ENCODE peak calls at places on chromosomes 1 and 21, in six cellular contexts. One of them, this sample, is unnamed.
A peak's percentile ranks its signal among the peaks of the same experiment; 100 is the strongest.

GRCh38 chr1:94783342-94784264 is 36.6 kb upstream of the SLC44A3 start:
- DNase-seq in uterus: peak; percentile 76
- DNase-seq in IMR-90: peak; percentile 94
- DNase-seq in GM12865: no peak
- DNase-seq in GM12864: no peak
- DNase-seq in lung: peak; percentile 80
- DNase-seq in this sample: peak; percentile 99

GRCh38 chr1:45767035-45767434 is 16.6 kb upstream of the IPP start:
- DNase-seq in GM12864: no peak
- DNase-seq in IMR-90: peak; percentile 76
- DNase-seq in uterus: no peak
- DNase-seq in GM12865: no peak
- DNase-seq in lung: no peak
- DNase-seq in this sample: peak; percentile 77

GRCh38 chr1:218361298-218362065 is 16.3 kb downstream of the TGFB2 start:
- DNase-seq in GM12865: no peak
- DNase-seq in lung: no peak
- DNase-seq in GM12864: no peak
- DNase-seq in uterus: no peak
- DNase-seq in IMR-90: peak; percentile 80
- DNase-seq in this sample: peak; percentile 71

GRCh38 chr1:36988741-36989193 is 45.5 kb downstream of the GRIK3 start:
- DNase-seq in uterus: no peak
- DNase-seq in lung: no peak
- DNase-seq in GM12865: no peak
- DNase-seq in GM12864: no peak
- DNase-seq in IMR-90: no peak
- DNase-seq in this sample: no peak

GRCh38 chr1:156760092-156760795 is 7.1 kb upstream of the PRCC start:
- DNase-seq in lung: no peak
- DNase-seq in IMR-90: no peak
- DNase-seq in GM12865: no peak
- DNase-seq in uterus: no peak
- DNase-seq in GM12864: no peak
- DNase-seq in this sample: no peak

GRCh38 chr1:211925016-211925415 is 94.5 kb upstream of the LPGAT1 start:
- DNase-seq in uterus: no peak
- DNase-seq in lung: no peak
- DNase-seq in GM12865: no peak
- DNase-seq in GM12864: no peak
- DNase-seq in IMR-90: no peak
- DNase-seq in this sample: no peak

GRCh38 chr1:81920245-81920740 is 119.6 kb downstream of the ADGRL2 start:
- DNase-seq in uterus: no peak
- DNase-seq in IMR-90: peak; percentile 74
- DNase-seq in GM12865: no peak
- DNase-seq in lung: no peak
- DNase-seq in GM12864: no peak
- DNase-seq in this sample: peak; percentile 62

GRCh38 chr1:205375816-205376545 is 19.3 kb upstream of the KLHDC8A start:
- DNase-seq in GM12864: no peak
- DNase-seq in IMR-90: peak; percentile 68
- DNase-seq in lung: no peak
- DNase-seq in GM12865: no peak
- DNase-seq in uterus: peak; percentile 62
- DNase-seq in this sample: peak; percentile 68

GRCh38 chr1:83109692-83110091 is 889.2 kb downstream of the TTLL7 start:
- DNase-seq in uterus: no peak
- DNase-seq in GM12864: no peak
- DNase-seq in IMR-90: no peak
- DNase-seq in GM12865: peak; percentile 13
- DNase-seq in lung: no peak
- DNase-seq in this sample: no peak

GRCh38 chr1:244214009-244214967 is 163.2 kb downstream of the ZBTB18 start:
- DNase-seq in lung: no peak
- DNase-seq in IMR-90: peak; percentile 98
- DNase-seq in GM12864: no peak
- DNase-seq in uterus: peak; percentile 82
- DNase-seq in GM12865: no peak
- DNase-seq in this sample: peak; percentile 92

GRCh38 chr1:247845693-247846017 is 4.0 kb upstream of the OR11L1 start:
- DNase-seq in GM12864: no peak
- DNase-seq in GM12865: no peak
- DNase-seq in IMR-90: no peak
- DNase-seq in uterus: no peak
- DNase-seq in lung: no peak
- DNase-seq in this sample: no peak

GRCh38 chr1:98468111-98468717 is 193.3 kb upstream of the SNX7 start:
- DNase-seq in IMR-90: peak; percentile 81
- DNase-seq in lung: no peak
- DNase-seq in GM12865: peak; percentile 51
- DNase-seq in GM12864: peak; percentile 7
- DNase-seq in uterus: no peak
- DNase-seq in this sample: peak; percentile 78

GRCh38 chr1:1542766-1543705 is 2.6 kb upstream of the TMEM240 start:
- DNase-seq in lung: no peak
- DNase-seq in uterus: no peak
- DNase-seq in GM12864: no peak
- DNase-seq in GM12865: no peak
- DNase-seq in IMR-90: no peak
- DNase-seq in this sample: no peak

GRCh38 chr1:21783679-21784603 is 992 bp upstream of the USP48 start:
- DNase-seq in IMR-90: peak; percentile 83
- DNase-seq in lung: no peak
- DNase-seq in GM12865: no peak
- DNase-seq in GM12864: no peak
- DNase-seq in uterus: no peak
- DNase-seq in this sample: peak; percentile 79

GRCh38 chr1:242723044-242723742 is 198.7 kb upstream of the PLD5 start:
- DNase-seq in GM12864: no peak
- DNase-seq in uterus: no peak
- DNase-seq in GM12865: no peak
- DNase-seq in IMR-90: no peak
- DNase-seq in lung: no peak
- DNase-seq in this sample: no peak

GRCh38 chr1:185400057-185400456 is 83.0 kb upstream of the IVNS1ABP start:
- DNase-seq in GM12865: no peak
- DNase-seq in lung: no peak
- DNase-seq in IMR-90: peak; percentile 81
- DNase-seq in uterus: no peak
- DNase-seq in GM12864: no peak
- DNase-seq in this sample: peak; percentile 77

GRCh38 chr21:44463716-44464115 is 8.4 kb downstream of the LRRC3 start:
- DNase-seq in lung: no peak
- DNase-seq in GM12865: no peak
- DNase-seq in uterus: no peak
- DNase-seq in GM12864: no peak
- DNase-seq in IMR-90: no peak
- DNase-seq in this sample: no peak

GRCh38 chr1:226688852-226689251 is 50.2 kb downstream of the ITPKB start:
- DNase-seq in lung: no peak
- DNase-seq in uterus: no peak
- DNase-seq in GM12865: no peak
- DNase-seq in GM12864: no peak
- DNase-seq in IMR-90: no peak
- DNase-seq in this sample: no peak

GRCh38 chr1:247324913-247325312 is 6.8 kb downstream of the ZNF496 start:
- DNase-seq in uterus: no peak
- DNase-seq in GM12864: no peak
- DNase-seq in lung: no peak
- DNase-seq in IMR-90: no peak
- DNase-seq in GM12865: no peak
- DNase-seq in this sample: no peak

GRCh38 chr1:25433389-25434186 is 2.9 kb downstream of the MACO1 start:
- DNase-seq in GM12865: no peak
- DNase-seq in uterus: no peak
- DNase-seq in GM12864: no peak
- DNase-seq in lung: no peak
- DNase-seq in IMR-90: no peak
- DNase-seq in this sample: no peak

GRCh38 chr21:30839304-30839703 is 9.7 kb upstream of the KRTAP7-1 start:
- DNase-seq in lung: no peak
- DNase-seq in GM12864: no peak
- DNase-seq in GM12865: peak; percentile 40
- DNase-seq in uterus: no peak
- DNase-seq in IMR-90: no peak
- DNase-seq in this sample: peak; percentile 18

GRCh38 chr1:99768525-99769382 is 2.3 kb upstream of the FRRS1 start:
- DNase-seq in lung: no peak
- DNase-seq in IMR-90: peak; percentile 58
- DNase-seq in GM12865: no peak
- DNase-seq in uterus: no peak
- DNase-seq in GM12864: no peak
- DNase-seq in this sample: no peak

GRCh38 chr21:37032877-37033471 is 26.5 kb downstream of the RIPPLY3 start:
- DNase-seq in GM12864: no peak
- DNase-seq in lung: no peak
- DNase-seq in IMR-90: peak; percentile 81
- DNase-seq in GM12865: no peak
- DNase-seq in uterus: no peak
- DNase-seq in this sample: peak; percentile 75

GRCh38 chr1:108601708-108602410 is 42.0 kb downstream of the EEIG2 start:
- DNase-seq in IMR-90: no peak
- DNase-seq in lung: no peak
- DNase-seq in uterus: no peak
- DNase-seq in GM12864: no peak
- DNase-seq in GM12865: no peak
- DNase-seq in this sample: no peak

GRCh38 chr1:247113733-247114271 is 9.6 kb upstream of the ZNF669 start:
- DNase-seq in GM12864: no peak
- DNase-seq in uterus: no peak
- DNase-seq in IMR-90: no peak
- DNase-seq in lung: no peak
- DNase-seq in GM12865: no peak
- DNase-seq in this sample: no peak

GRCh38 chr1:231159202-231159962 is 2.5 kb upstream of the TRIM67 start:
- DNase-seq in uterus: no peak
- DNase-seq in GM12865: no peak
- DNase-seq in IMR-90: no peak
- DNase-seq in GM12864: no peak
- DNase-seq in lung: no peak
- DNase-seq in this sample: no peak

GRCh38 chr1:160954158-160955104 is at the start of gene ITLN2:
- DNase-seq in IMR-90: peak; percentile 14
- DNase-seq in GM12865: peak; percentile 73
- DNase-seq in lung: no peak
- DNase-seq in uterus: no peak
- DNase-seq in GM12864: peak; percentile 19
- DNase-seq in this sample: peak; percentile 30

GRCh38 chr1:163824490-163824889 is 502.7 kb downstream of the NUF2 start:
- DNase-seq in GM12865: no peak
- DNase-seq in uterus: no peak
- DNase-seq in GM12864: no peak
- DNase-seq in IMR-90: no peak
- DNase-seq in lung: no peak
- DNase-seq in this sample: no peak

GRCh38 chr21:18164933-18165332 is 79.7 kb upstream of the CHODL start:
- DNase-seq in uterus: no peak
- DNase-seq in GM12865: peak; percentile 9
- DNase-seq in lung: no peak
- DNase-seq in IMR-90: no peak
- DNase-seq in GM12864: no peak
- DNase-seq in this sample: no peak

GRCh38 chr21:41349607-41350390 is 12.0 kb upstream of the MX2 start:
- DNase-seq in IMR-90: no peak
- DNase-seq in uterus: no peak
- DNase-seq in lung: no peak
- DNase-seq in GM12864: no peak
- DNase-seq in GM12865: no peak
- DNase-seq in this sample: no peak

GRCh38 chr1:87781589-87781988 is 452.9 kb downstream of the LMO4 start:
- DNase-seq in GM12865: no peak
- DNase-seq in IMR-90: no peak
- DNase-seq in lung: no peak
- DNase-seq in uterus: no peak
- DNase-seq in GM12864: no peak
- DNase-seq in this sample: no peak

DNA sequence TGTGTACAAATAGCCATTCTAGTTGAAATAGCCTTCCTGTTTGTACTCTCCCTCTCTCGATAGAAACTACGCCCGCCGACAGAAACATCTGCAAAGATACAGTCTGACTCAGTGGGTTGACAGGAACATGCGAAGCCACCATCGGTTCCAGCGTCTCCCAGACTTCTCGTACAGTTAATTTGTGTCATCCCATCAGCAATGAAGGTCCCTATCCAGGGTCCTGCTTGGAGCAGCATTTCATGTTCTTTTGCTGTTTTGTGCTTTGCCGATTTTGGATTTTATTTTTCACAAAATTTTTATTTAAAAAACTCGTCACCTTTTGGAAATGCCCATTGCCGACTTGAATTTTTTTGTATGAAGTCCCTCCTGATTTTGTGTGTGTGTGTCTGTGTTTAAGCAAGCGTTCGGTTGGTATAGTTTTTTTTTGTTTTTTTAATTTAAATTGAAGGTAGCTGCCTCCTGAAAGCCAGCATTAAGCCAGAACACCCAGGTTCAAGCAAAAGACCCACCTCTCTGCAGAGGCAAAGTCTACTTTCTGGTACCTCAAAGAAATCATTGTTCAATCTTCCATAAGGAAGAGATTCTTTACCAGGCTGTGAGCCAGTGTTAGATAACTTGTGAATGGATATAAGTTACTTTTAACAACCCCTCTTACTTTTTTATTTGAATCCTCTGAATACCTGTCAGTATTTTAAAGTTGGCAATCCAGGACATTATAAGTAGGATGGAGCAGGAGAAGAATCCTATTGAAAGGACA is 14.7 kb downstream of the FNDC5 start:
- DNase-seq in lung: no peak
- DNase-seq in GM12864: no peak
- DNase-seq in IMR-90: no peak
- DNase-seq in GM12865: no peak
- DNase-seq in uterus: no peak
- DNase-seq in this sample: no peak
- TF ChIP-seq CTCF in lung: no peak
- TF ChIP-seq CTCF in GM12864: no peak
- TF ChIP-seq CTCF in IMR-90: no peak
- TF ChIP-seq CTCF in GM12865: no peak
- TF ChIP-seq CTCF in uterus: no peak
- TF ChIP-seq CTCF in this sample: no peak

GRCh38 chr1:39690943-39691382 is 270 bp downstream of the HPCAL4 start:
- DNase-seq in lung: no peak
- DNase-seq in uterus: no peak
- DNase-seq in GM12865: no peak
- DNase-seq in GM12864: no peak
- DNase-seq in IMR-90: no peak
- DNase-seq in this sample: no peak
- H3K4me3 ChIP-seq in lung: no peak overlapping the region
- H3K4me3 ChIP-seq in uterus: no peak overlapping the region
- H3K4me3 ChIP-seq in GM12865: peak overlapping the region; percentile 41
- H3K4me3 ChIP-seq in GM12864: peak overlapping the region; percentile 20
- H3K4me3 ChIP-seq in IMR-90: no peak overlapping the region
- H3K4me3 ChIP-seq in this sample: no peak overlapping the region

GRCh38 chr1:66607458-66607857 is 73.5 kb downstream of the SGIP1 start:
- DNase-seq in GM12865: peak; percentile 43
- DNase-seq in GM12864: no peak
- DNase-seq in uterus: no peak
- DNase-seq in IMR-90: no peak
- DNase-seq in lung: no peak
- DNase-seq in this sample: no peak
- TF ChIP-seq CTCF in GM12865: peak; percentile 36
- TF ChIP-seq CTCF in GM12864: peak; percentile 23
- TF ChIP-seq CTCF in uterus: no peak
- TF ChIP-seq CTCF in IMR-90: no peak
- TF ChIP-seq CTCF in lung: no peak
- TF ChIP-seq CTCF in this sample: peak; percentile 22

GRCh38 chr1:223133301-223133823 is 9.7 kb downstream of the TLR5 start:
- DNase-seq in IMR-90: no peak
- DNase-seq in lung: no peak
- DNase-seq in uterus: no peak
- DNase-seq in GM12865: no peak
- DNase-seq in GM12864: no peak
- DNase-seq in this sample: no peak
- H3K4me3 ChIP-seq in IMR-90: no peak overlapping the region
- H3K4me3 ChIP-seq in lung: no peak overlapping the region
- H3K4me3 ChIP-seq in uterus: no peak overlapping the region
- H3K4me3 ChIP-seq in GM12865: no peak overlapping the region
- H3K4me3 ChIP-seq in GM12864: no peak overlapping the region
- H3K4me3 ChIP-seq in this sample: no peak overlapping the region